ENCODE peak calls at places on chromosome 20, in six cellular contexts. S is fibroblast of lung, I is body of pancreas, Z is fibroblast of the aortic adventitia, Q is AG09309, A is colonic mucosa. B is an unnamed sample.

GRCh38 chr20:57509665-57510237 is 15.2 kb downstream of the CTCFL start:
- DNase-seq in I (no peak), A (peak), Z (peak), Q (no peak), S (no peak), B (peak)

GRCh38 chr20:21173496-21174025 is 47.7 kb downstream of the KIZ start:
- DNase-seq in S (peak), Z (peak), A (no peak), I (no peak), Q (no peak), B (peak)

GRCh38 chr20:46309945-46310344 is 1.6 kb upstream of the CDH22 start:
- DNase-seq in S (no peak), Q (no peak), I (no peak), Z (no peak), A (no peak), B (no peak)

GRCh38 chr20:20443509-20443908 is 75.6 kb downstream of the INSM1 start:
- DNase-seq in I (no peak), S (no peak), Z (no peak), Q (no peak), A (no peak), B (no peak)

GRCh38 chr20:59784365-59785117 is 148.9 kb downstream of the SYCP2 start:
- DNase-seq in I (no peak), Z (no peak), S (no peak), A (no peak), Q (no peak), B (no peak)

GRCh38 chr20:60006261-60006660 is 48.0 kb downstream of the CDH26 start:
- DNase-seq in Z (no peak), A (no peak), S (no peak), Q (no peak), I (no peak), B (no peak)

GRCh38 chr20:34237942-34238341 is 3.3 kb upstream of the ASIP start:
- DNase-seq in I (no peak), Z (no peak), Q (no peak), S (no peak), A (no peak), B (no peak)

GRCh38 chr20:57223648-57224489 is 42.6 kb downstream of the BMP7 start:
- DNase-seq in Q (no peak), I (no peak), Z (peak), A (peak), S (peak), B (peak)

GRCh38 chr20:13458860-13459451 is 179.8 kb downstream of the TASP1 start:
- DNase-seq in Z (peak), S (peak), A (peak), Q (no peak), I (peak), B (peak)

GRCh38 chr20:64086801-64087200 is 2.6 kb upstream of the LKAAEAR1 start:
- DNase-seq in I (no peak), A (no peak), S (no peak), Q (no peak), Z (no peak), B (no peak)

GRCh38 chr20:56626367-56627121 is 2.6 kb upstream of the TFAP2C start:
- DNase-seq in Z (no peak), I (peak), A (peak), Q (no peak), S (no peak), B (no peak)

GRCh38 chr20:52972190-52972937 is at the start of gene TSHZ2:
- DNase-seq in I (peak), Q (no peak), S (peak), Z (peak), A (peak), B (peak)

GRCh38 chr20:63641146-63641791 is 12.0 kb downstream of the STMN3 start:
- DNase-seq in A (peak), S (no peak), Z (no peak), I (no peak), Q (no peak), B (no peak)

GRCh38 chr20:23296841-23297701 is 53.5 kb upstream of the NXT1 start:
- DNase-seq in S (no peak), Z (no peak), I (no peak), A (no peak), Q (no peak), B (no peak)

GRCh38 chr20:23368316-23369110 is 6.5 kb downstream of the GZF1 start:
- DNase-seq in I (no peak), A (no peak), Z (peak), S (peak), Q (no peak), B (peak)

GRCh38 chr20:46998497-46999190 is 104.0 kb downstream of the EYA2 start:
- DNase-seq in Z (no peak), S (no peak), A (peak), Q (no peak), I (peak), B (no peak)

GRCh38 chr20:63941282-63942060 is 14.7 kb downstream of the UCKL1 start:
- DNase-seq in I (no peak), S (no peak), A (peak), Q (no peak), Z (no peak), B (peak)

GRCh38 chr20:23626040-23626620 is 11.6 kb downstream of the CST3 start:
- DNase-seq in A (peak), I (no peak), S (peak), Q (no peak), Z (no peak), B (peak)

GRCh38 chr20:61451009-61451408 is 198.9 kb downstream of the CDH4 start:
- DNase-seq in Q (no peak), A (no peak), Z (no peak), I (no peak), S (no peak), B (no peak)

GRCh38 chr20:61450549-61450948 is 198.5 kb downstream of the CDH4 start:
- DNase-seq in Z (no peak), I (no peak), A (no peak), S (no peak), Q (no peak), B (no peak)

GRCh38 chr20:61453219-61453618 is 201.2 kb downstream of the CDH4 start:
- DNase-seq in Z (no peak), A (no peak), I (no peak), Q (no peak), S (no peak), B (no peak)

GRCh38 chr20:61449916-61450315 is 197.9 kb downstream of the CDH4 start:
- DNase-seq in Z (no peak), A (no peak), I (no peak), S (no peak), Q (no peak), B (no peak)

DNA sequence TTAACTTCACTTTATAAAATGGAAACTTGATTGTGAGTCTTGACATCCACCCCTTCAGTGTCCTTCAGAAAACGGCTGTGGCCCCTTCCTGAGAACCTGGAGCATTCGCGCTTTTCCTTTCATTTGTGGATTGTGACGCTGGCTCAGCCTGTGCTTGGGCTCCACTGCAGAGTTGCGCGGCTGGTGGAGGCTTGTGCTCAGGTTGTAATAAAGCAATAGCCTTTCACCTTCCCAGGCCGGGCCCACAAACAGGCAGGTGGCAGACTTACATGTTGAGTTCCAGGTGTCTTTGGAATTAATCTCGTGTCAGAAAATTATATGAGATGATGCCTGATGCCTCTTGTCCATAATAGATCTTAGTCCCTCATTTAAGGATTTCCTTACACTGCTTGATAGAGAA is 199.9 kb downstream of the CDH4 start:
- DNase-seq in Q (no peak), S (no peak), I (no peak), Z (no peak), A (no peak), B (no peak)
- H3K4me3 ChIP-seq in Q (no peak), S (no peak), I (no peak), Z (no peak), A (no peak), B (no peak)

GRCh38 chr20:3354247-3354646 is 53.2 kb downstream of the DNAAF9 start:
- DNase-seq in Q (no peak), Z (no peak), A (no peak), I (no peak), S (no peak), B (no peak)
- H3K4me3 ChIP-seq in Q (no peak), Z (no peak), A (no peak), I (no peak), S (no peak), B (no peak)

DNA sequence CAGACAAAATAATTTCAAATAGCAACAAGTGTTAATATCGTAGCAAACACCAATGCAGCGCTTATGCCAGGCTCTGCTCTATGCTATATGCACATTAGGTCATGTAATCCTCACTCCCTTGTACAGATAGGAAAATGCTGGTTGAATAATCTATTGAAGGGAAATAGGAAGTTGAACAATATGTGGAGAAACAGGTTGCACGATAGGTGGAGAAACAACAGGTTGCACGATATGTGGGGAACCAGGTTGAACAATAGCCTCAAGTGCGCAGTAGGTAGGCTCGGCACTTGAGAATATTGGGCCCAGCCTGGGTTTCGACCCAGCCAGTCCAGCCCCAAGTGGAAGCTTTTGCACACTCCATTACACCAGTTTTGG is 91.1 kb upstream of the SIRPA start:
- DNase-seq in I (no peak), Z (no peak), A (no peak), Q (no peak), S (no peak), B (no peak)
- H3K4me3 ChIP-seq in I (no peak), Z (no peak), A (no peak), Q (no peak), S (no peak), B (no peak)

GRCh38 chr20:41032243-41032642 is 3.6 kb downstream of the TOP1 start:
- DNase-seq in S (peak), Z (peak), I (no peak), Q (no peak), A (no peak), B (peak)
- H3K4me3 ChIP-seq in S (peak), Z (no peak), I (no peak), Q (no peak), A (no peak), B (peak)

DNA sequence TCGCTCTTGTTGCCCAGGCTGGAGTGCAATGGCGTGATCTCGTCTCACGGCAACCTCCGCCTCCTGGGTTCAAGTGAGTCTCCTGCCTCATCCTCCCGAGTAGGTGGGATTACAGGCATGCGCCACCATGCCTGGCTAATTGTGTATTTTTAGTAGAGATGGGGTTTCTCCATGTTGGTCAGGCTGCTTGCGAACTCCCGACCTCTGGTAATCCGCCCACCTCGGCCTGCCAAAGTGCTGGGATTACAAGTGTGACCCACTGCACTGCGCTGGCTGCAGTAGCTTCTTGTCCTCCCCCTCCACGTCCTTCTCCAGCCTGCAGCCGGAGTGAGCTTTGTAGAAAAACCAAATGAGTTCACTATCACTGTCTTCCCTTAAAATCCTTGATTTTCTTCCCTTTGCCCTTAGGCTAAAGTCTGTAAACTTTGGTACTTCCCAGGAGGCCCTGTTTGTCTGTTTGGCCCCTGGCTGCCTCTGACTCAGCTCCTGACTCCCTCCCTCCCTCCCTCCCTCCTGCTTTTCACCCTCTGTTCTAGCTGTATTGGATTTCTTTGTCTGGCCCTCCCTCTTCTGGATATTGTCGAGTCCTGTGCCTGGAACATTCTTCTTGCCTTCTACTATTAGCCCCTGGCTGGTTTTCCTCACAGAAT is 12.9 kb downstream of the PARD6B start:
- DNase-seq in I (peak), Z (peak), A (peak), Q (peak), S (peak), B (peak)
- H3K4me3 ChIP-seq in I (no peak), Z (no peak), A (no peak), Q (no peak), S (no peak), B (no peak)

DNA sequence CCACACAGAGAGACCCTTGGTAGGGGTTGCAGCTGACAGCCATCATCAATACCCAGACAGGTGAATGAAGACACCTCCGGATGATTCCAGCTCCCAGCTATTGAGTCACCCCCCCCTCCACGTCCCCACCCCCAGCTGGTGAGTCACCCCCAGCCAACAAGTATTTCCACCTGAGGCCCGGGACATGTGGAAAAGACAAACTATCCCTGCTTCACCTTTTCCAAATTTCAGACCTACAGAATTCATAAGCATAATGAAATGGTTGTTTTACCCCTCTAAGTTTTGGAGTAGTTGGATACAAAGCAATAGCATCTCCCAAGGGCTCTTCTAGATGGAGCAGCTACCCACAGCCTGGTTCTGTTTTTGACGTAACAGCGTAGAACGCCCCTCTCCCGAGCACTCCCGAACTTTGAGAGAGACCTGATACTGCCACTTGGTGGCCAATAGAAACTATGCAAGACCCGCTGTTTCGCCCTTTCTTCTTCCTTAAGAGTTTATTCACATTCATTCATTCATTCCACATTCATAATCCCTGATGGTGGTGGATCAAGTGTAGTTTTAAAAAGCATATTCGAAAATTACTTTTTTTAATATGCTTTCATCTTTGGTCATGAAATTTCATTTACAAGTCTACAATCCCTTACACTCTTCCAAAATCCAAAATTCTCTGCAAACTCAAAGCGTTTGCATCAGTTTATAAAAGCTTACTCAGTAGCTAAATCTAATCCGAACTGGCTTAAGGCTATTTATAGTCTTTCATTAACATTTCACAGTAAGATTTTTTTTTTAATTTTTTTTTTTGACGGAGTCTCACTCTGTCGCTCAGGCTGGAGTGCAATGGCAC is 15.1 kb upstream of the PPP1R16B start:
- DNase-seq in Z (peak), Q (no peak), I (no peak), S (peak), A (no peak), B (peak)
- H3K4me3 ChIP-seq in Z (no peak), Q (no peak), I (no peak), S (no peak), A (no peak), B (no peak)

B was measured in cardiac fibroblast.